ENCODE peak calls at places on chromosomes 13 and 19, in ten cellular contexts. F is progenitor cell of endocrine pancreas, R is A549, M is tibial nerve, C is AG04450, L is astrocyte of the spinal cord, Q is fibroblast of mammary gland, W is A673, X is AG09309, E is RWPE2. O is an unnamed sample.

GRCh38 chr19:44741841-44742352 is 6.6 kb upstream of the BCL3 start:
- DNase-seq in E (peak), L (peak), X (peak), Q (peak), F (no peak), W (peak), C (peak), M (peak), R (peak), O (no peak)

GRCh38 chr19:4083677-4084546 is 17.2 kb upstream of the ZBTB7A start:
- DNase-seq in E (no peak), L (no peak), F (no peak), X (no peak), Q (no peak), M (no peak), C (no peak), R (no peak), W (no peak), O (no peak)

GRCh38 chr13:32528358-32528757 is 10.2 kb downstream of the N4BP2L2 start:
- DNase-seq in W (no peak), X (no peak), F (no peak), E (no peak), L (no peak), Q (peak), C (no peak), R (no peak), M (no peak), O (no peak)

GRCh38 chr19:47210689-47211316 is 20.2 kb downstream of the BBC3 start:
- DNase-seq in C (peak), M (peak), E (no peak), W (peak), R (peak), F (peak), L (peak), X (no peak), Q (peak), O (peak)

GRCh38 chr19:38264486-38265212 is at the start of gene SPINT2:
- DNase-seq in Q (no peak), R (peak), F (peak), W (no peak), L (no peak), E (peak), C (no peak), X (no peak), M (no peak), O (peak)

GRCh38 chr13:109157275-109157674 is 527.9 kb downstream of the MYO16 start:
- DNase-seq in R (no peak), L (no peak), E (no peak), F (no peak), X (no peak), C (no peak), M (no peak), Q (no peak), W (no peak), O (no peak)

GRCh38 chr19:49712397-49712859 is 21.5 kb downstream of the CPT1C start:
- DNase-seq in E (no peak), X (no peak), F (no peak), C (no peak), M (no peak), Q (peak), R (peak), W (peak), L (no peak), O (no peak)

GRCh38 chr19:35104361-35104760 is 11.3 kb upstream of the FXYD3 start:
- DNase-seq in E (no peak), X (no peak), L (no peak), Q (no peak), M (no peak), R (no peak), W (no peak), C (no peak), F (no peak), O (no peak)

GRCh38 chr13:41139296-41139966 is 6.8 kb upstream of the KBTBD6 start:
- DNase-seq in L (peak), R (no peak), E (no peak), X (no peak), M (no peak), Q (peak), W (no peak), C (peak), F (no peak), O (no peak)

GRCh38 chr19:1837625-1838105 is 10.6 kb downstream of the REXO1 start:
- DNase-seq in X (no peak), L (no peak), M (no peak), R (peak), W (peak), F (peak), Q (peak), E (no peak), C (no peak), O (peak)

GRCh38 chr13:44768775-44769578 is 192.8 kb upstream of the TSC22D1 start:
- DNase-seq in W (no peak), E (no peak), M (no peak), L (no peak), X (peak), F (no peak), R (no peak), Q (peak), C (no peak), O (no peak)

GRCh38 chr19:35216026-35216832 is 12.3 kb downstream of the FAM187B start:
- DNase-seq in M (no peak), F (no peak), R (no peak), C (no peak), L (no peak), W (no peak), E (no peak), X (no peak), Q (peak), O (no peak)

GRCh38 chr13:27770809-27771208 is 21.5 kb upstream of the GSX1 start:
- DNase-seq in E (no peak), F (no peak), L (no peak), C (no peak), R (peak), Q (peak), W (peak), M (no peak), X (no peak), O (peak)

GRCh38 chr19:40691421-40692211 is 1.2 kb upstream of the NUMBL start:
- DNase-seq in M (no peak), L (no peak), C (no peak), W (peak), F (no peak), X (no peak), Q (peak), R (peak), E (no peak), O (no peak)

GRCh38 chr13:43154083-43154739 is 130.8 kb downstream of the DNAJC15 start:
- DNase-seq in C (no peak), E (no peak), F (no peak), Q (no peak), R (no peak), W (no peak), L (no peak), X (no peak), M (no peak), O (no peak)

GRCh38 chr13:72726721-72727416 is 560 bp downstream of the MZT1 start:
- DNase-seq in F (peak), L (peak), M (no peak), E (no peak), X (no peak), Q (peak), W (peak), R (peak), C (no peak), O (peak)

GRCh38 chr19:4059931-4060620 is 6.6 kb downstream of the ZBTB7A start:
- DNase-seq in Q (peak), R (no peak), C (no peak), M (peak), X (no peak), W (no peak), F (no peak), L (no peak), E (peak), O (no peak)

GRCh38 chr13:27997904-27998522 is 9.5 kb upstream of the URAD start:
- DNase-seq in L (peak), F (no peak), E (no peak), X (no peak), W (peak), M (no peak), C (no peak), Q (peak), R (peak), O (peak)

GRCh38 chr13:19845758-19846157 is 17.7 kb downstream of the ZMYM5 start:
- DNase-seq in X (peak), C (peak), R (peak), L (peak), E (peak), M (no peak), F (no peak), W (peak), Q (peak), O (no peak)

GRCh38 chr19:33545209-33545981 is 23.8 kb upstream of the PEPD start:
- DNase-seq in E (no peak), C (no peak), L (no peak), M (no peak), R (no peak), W (no peak), X (no peak), Q (no peak), F (no peak), O (no peak)
- TF ChIP-seq CTCF in E (no peak), C (no peak), L (no peak), M (no peak), R (no peak), W (no peak), X (no peak), Q (no peak), F (no peak), O (no peak)

GRCh38 chr13:47592256-47592655 is 408.8 kb downstream of the SUCLA2 start:
- DNase-seq in R (no peak), Q (no peak), X (no peak), F (no peak), L (no peak), W (no peak), C (no peak), E (no peak), M (no peak), O (no peak)

GRCh38 chr13:47598340-47598911 is 402.6 kb downstream of the SUCLA2 start:
- DNase-seq in X (no peak), C (no peak), L (peak), E (no peak), R (no peak), F (no peak), W (peak), M (no peak), Q (peak), O (no peak)

DNA sequence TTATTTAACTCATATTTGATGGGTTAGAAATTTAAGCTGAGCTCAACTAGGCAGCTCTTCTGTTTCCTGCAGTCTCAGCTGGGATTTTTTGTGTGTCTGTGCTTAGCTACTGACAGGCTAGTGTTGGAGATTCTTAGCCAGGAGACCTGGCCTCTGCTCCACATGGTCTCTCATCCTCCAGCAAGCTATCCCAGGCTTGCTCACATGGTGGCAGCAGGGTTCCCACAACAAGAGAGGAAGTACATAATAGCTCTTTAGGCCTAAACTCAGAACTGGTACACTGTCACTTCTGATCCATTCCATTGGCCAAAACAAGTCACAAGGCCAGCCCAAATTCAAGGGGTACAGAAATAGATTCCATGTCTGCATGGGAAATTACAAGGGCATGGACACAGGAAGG is 406.2 kb downstream of the SUCLA2 start:
- DNase-seq in R (no peak), Q (peak), E (no peak), C (no peak), W (no peak), L (no peak), M (no peak), F (no peak), X (no peak), O (no peak)
- TF ChIP-seq CTCF in R (no peak), Q (peak), E (no peak), C (no peak), W (peak), L (peak), M (no peak), F (no peak), X (peak), O (no peak)

GRCh38 chr13:21025539-21025938 is 35.8 kb downstream of the LATS2 start:
- DNase-seq in E (no peak), X (no peak), R (no peak), Q (no peak), F (no peak), C (no peak), L (no peak), W (no peak), M (no peak), O (no peak)

GRCh38 chr13:21020581-21020980 is 40.8 kb downstream of the LATS2 start:
- DNase-seq in F (no peak), L (no peak), R (no peak), X (no peak), M (no peak), E (no peak), W (no peak), Q (no peak), C (no peak), O (no peak)

GRCh38 chr13:21020176-21020575 is 41.2 kb downstream of the LATS2 start:
- DNase-seq in F (no peak), L (no peak), E (no peak), W (no peak), Q (no peak), R (no peak), M (no peak), X (no peak), C (no peak), O (no peak)

GRCh38 chr13:21022056-21022693 is 39.2 kb downstream of the LATS2 start:
- DNase-seq in M (no peak), L (no peak), X (no peak), R (no peak), W (no peak), Q (no peak), C (no peak), E (no peak), F (no peak), O (no peak)

DNA sequence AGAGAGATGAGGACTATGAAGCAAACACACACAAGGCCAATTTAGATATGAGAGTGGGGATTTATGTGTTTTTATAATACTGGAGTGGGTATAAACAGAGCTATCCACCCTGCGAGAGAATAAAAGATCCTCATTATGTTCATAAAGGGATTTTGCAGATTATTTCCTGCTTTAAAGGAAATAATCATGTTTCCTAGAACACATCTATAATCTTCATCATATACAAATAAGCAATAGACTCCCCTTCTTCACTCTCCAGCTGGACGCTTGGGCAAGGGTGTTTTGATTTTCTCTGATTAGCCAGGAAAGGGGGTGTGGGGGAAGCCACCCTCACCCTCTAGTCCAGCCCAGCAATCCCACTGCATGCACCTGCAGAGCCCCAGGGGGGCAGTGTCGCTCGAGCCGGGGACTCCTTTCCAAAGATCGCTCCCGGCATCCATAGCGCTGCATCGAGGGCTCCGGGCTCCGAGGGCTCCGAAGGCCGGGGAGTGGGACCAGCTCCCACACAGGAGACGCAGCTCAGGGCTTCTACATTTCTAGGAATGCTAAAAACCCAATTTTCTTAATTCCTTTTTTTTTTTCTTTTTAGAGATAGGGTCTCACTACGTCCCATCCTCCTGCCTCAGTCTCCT is 38.6 kb downstream of the LATS2 start:
- DNase-seq in W (no peak), X (no peak), L (no peak), C (no peak), R (no peak), M (no peak), F (no peak), Q (no peak), E (no peak), O (no peak)
- TF ChIP-seq CTCF in W (no peak), X (no peak), L (no peak), C (no peak), R (no peak), M (no peak), F (no peak), Q (no peak), E (no peak), O (no peak)

DNA sequence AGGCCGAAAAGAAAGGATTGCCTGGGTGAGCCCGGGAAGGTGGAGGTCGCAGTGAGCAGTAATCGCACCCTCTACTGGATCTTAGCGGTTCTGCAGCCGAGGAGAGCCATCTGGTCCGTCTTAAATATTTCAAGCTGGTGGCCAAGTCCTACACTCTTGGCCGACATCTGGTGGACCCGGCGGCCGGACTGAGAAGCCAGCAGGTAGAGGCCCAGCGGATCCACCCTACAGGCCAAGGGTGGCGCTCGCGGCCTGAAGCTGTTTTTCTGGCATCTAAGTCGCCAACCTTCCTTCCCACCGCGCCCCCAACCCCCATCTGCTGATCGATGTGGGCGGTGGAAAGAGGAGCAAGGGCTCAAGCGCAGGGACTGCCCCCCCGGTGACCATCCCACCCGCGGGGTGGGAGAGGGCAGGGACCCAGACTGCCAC is 46.5 kb upstream of the ZNF730 start:
- DNase-seq in C (no peak), F (no peak), E (no peak), W (peak), Q (peak), M (no peak), X (no peak), L (peak), R (no peak), O (no peak)
- TF ChIP-seq CTCF in C (peak), F (no peak), E (no peak), W (peak), Q (peak), M (no peak), X (peak), L (peak), R (no peak), O (no peak)

GRCh38 chr19:42327381-42327780 is 1.9 kb downstream of the MEGF8 start:
- DNase-seq in L (no peak), E (no peak), M (no peak), Q (no peak), R (no peak), W (no peak), X (no peak), F (no peak), C (no peak), O (no peak)

GRCh38 chr19:42326969-42327368 is 1.5 kb downstream of the MEGF8 start:
- DNase-seq in R (no peak), M (no peak), X (no peak), L (no peak), W (no peak), E (no peak), C (no peak), F (no peak), Q (no peak), O (no peak)

GRCh38 chr19:42325308-42325895 is at the start of gene MEGF8:
- DNase-seq in F (peak), W (peak), Q (peak), C (peak), M (peak), R (peak), X (peak), L (peak), E (peak), O (peak)

GRCh38 chr19:42324655-42325307 is 654 bp upstream of the MEGF8 start:
- DNase-seq in L (no peak), F (no peak), M (no peak), X (no peak), E (no peak), R (no peak), W (no peak), C (no peak), Q (no peak), O (no peak)

DNA sequence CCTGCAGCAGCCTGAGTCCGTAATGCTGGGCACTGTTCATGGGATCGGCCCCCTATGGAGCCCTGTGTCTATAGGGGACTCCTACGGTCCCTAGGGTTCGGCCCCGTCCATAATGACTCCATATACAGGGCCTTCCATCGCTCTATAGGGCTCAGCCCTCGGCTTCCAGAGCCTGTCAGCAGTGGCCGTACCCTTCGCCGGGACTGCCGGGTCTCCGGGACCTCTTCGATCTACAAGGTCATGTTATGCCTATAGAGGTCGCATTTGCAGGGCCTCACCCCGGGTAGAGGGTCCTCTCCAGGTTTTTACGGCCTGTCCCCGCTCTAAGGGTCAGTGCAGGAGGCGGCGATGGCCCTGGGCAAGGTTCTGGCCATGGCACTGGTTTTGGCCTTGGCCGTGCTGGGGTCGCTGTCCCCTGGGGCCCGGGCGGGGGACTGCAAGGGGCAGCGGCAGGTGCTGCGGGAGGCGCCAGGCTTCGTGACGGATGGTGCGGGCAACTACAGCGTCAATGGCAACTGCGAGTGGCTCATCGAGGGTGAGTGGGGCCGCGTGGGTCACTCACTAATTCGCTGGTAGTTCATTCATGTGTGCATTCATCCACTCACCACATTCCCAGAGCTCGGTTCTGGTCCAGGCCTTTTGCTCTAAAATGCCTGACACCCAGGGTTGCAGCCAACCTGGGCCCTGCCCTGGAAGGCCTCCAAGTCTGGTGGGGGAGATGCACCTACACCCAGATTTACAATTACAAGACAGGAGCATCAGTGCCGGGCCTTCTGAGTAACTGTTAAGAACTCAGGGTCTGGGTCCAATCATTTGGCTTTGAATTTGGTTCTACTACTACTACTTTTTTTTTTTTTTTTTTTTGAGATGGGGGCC is 699 bp downstream of the MEGF8 start:
- DNase-seq in L (no peak), C (no peak), X (no peak), W (no peak), Q (no peak), E (no peak), R (peak), M (no peak), F (no peak), O (peak)
- TF ChIP-seq CTCF in L (no peak), C (peak), X (peak), W (no peak), Q (no peak), E (no peak), R (peak), M (no peak), F (peak), O (no peak)

GRCh38 chr13:86446311-86446710 is 647.1 kb upstream of the SLITRK6 start:
- DNase-seq in F (no peak), L (peak), E (no peak), Q (peak), X (no peak), R (peak), C (no peak), W (peak), M (no peak), O (no peak)
- TF ChIP-seq CTCF in F (no peak), L (no peak), E (no peak), Q (no peak), X (no peak), R (no peak), C (no peak), W (no peak), M (no peak), O (no peak)

DNA sequence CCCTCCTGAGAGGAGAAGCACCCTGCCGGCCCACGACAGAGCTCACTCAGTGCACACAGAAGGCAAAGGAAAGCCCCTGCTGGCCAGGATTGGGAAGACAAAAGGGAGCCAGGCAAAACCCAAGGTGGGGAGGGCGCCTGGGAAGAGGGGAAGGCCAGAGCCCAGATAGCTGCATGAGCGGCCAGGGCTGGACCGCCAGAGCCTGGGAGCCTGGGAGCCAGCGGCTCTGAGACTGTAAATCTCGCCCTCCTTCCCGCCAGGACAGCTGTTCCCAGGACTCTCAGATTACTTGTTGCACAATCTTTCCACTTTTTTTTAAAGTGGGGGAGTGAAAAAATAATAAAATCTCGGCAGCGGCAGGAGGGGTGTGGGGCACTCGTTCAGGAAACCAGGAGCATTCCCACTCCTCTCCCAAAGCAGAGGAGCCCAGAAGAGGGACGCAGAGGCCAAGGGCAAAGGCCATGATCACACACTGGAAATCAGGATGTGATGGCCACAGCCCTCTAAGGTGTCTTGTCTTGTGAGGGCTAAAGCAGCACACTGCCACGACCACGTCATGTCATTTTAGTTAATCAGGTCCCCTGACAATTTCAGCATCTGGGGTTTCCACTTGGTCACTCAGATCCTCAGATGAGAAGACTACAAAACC is 19.6 kb upstream of the EPHX3 start:
- DNase-seq in E (no peak), X (peak), L (peak), C (peak), F (peak), M (peak), R (peak), Q (peak), W (peak), O (peak)
- TF ChIP-seq CTCF in E (no peak), X (peak), L (peak), C (peak), F (peak), M (peak), R (no peak), Q (peak), W (peak), O (no peak)